ENCODE peak calls at places on chromosome 7, in five cellular contexts. One of them, this sample, is unnamed.

GRCh38 chr7:141160246-141160855 is 86.5 kb downstream of the TMEM178B start:
- DNase-seq in NCI-H510A treated with DMSO at 0.1 percent for 48 hours: no peak
- DNase-seq in brain microvascular endothelial cell: no peak
- DNase-seq in heart right ventricle: no peak
- DNase-seq in IMR-90: no peak
- DNase-seq in this sample: no peak

GRCh38 chr7:80145780-80146422 is 11.3 kb downstream of the GNAI1 start:
- DNase-seq in NCI-H510A treated with DMSO at 0.1 percent for 48 hours: no peak
- DNase-seq in brain microvascular endothelial cell: peak
- DNase-seq in heart right ventricle: no peak
- DNase-seq in IMR-90: peak
- DNase-seq in this sample: no peak

GRCh38 chr7:102018876-102019275 is 201.4 kb downstream of the CUX1 start:
- DNase-seq in NCI-H510A treated with DMSO at 0.1 percent for 48 hours: no peak
- DNase-seq in brain microvascular endothelial cell: no peak
- DNase-seq in heart right ventricle: no peak
- DNase-seq in IMR-90: no peak
- DNase-seq in this sample: no peak

GRCh38 chr7:33845991-33846509 is 59.3 kb upstream of the BMPER start:
- DNase-seq in NCI-H510A treated with DMSO at 0.1 percent for 48 hours: no peak
- DNase-seq in brain microvascular endothelial cell: no peak
- DNase-seq in heart right ventricle: peak
- DNase-seq in IMR-90: peak
- DNase-seq in this sample: no peak

GRCh38 chr7:36207451-36208291 is 54.6 kb downstream of the EEPD1 start:
- DNase-seq in NCI-H510A treated with DMSO at 0.1 percent for 48 hours: no peak
- DNase-seq in brain microvascular endothelial cell: peak
- DNase-seq in heart right ventricle: peak
- DNase-seq in IMR-90: peak
- DNase-seq in this sample: no peak

GRCh38 chr7:64098-64521 is 128.3 kb upstream of the FAM20C start:
- DNase-seq in NCI-H510A treated with DMSO at 0.1 percent for 48 hours: no peak
- DNase-seq in brain microvascular endothelial cell: peak
- DNase-seq in heart right ventricle: peak
- DNase-seq in IMR-90: peak
- DNase-seq in this sample: peak

GRCh38 chr7:192035-192649 is at the start of gene FAM20C:
- DNase-seq in NCI-H510A treated with DMSO at 0.1 percent for 48 hours: no peak
- DNase-seq in brain microvascular endothelial cell: peak
- DNase-seq in heart right ventricle: peak
- DNase-seq in IMR-90: peak
- DNase-seq in this sample: peak

GRCh38 chr7:26868841-26869505 is 4.6 kb upstream of the SKAP2 start:
- DNase-seq in NCI-H510A treated with DMSO at 0.1 percent for 48 hours: no peak
- DNase-seq in brain microvascular endothelial cell: no peak
- DNase-seq in heart right ventricle: no peak
- DNase-seq in IMR-90: peak
- DNase-seq in this sample: no peak

GRCh38 chr7:119594956-119595355 is 678.0 kb upstream of the KCND2 start:
- DNase-seq in NCI-H510A treated with DMSO at 0.1 percent for 48 hours: no peak
- DNase-seq in brain microvascular endothelial cell: no peak
- DNase-seq in heart right ventricle: no peak
- DNase-seq in IMR-90: no peak
- DNase-seq in this sample: no peak

GRCh38 chr7:47941136-47941844 is 7.0 kb downstream of the PKD1L1 start:
- DNase-seq in NCI-H510A treated with DMSO at 0.1 percent for 48 hours: no peak
- DNase-seq in brain microvascular endothelial cell: peak
- DNase-seq in heart right ventricle: no peak
- DNase-seq in IMR-90: peak
- DNase-seq in this sample: no peak